ENCODE peak calls at places on chromosomes 7 and 10, in five cellular contexts. A is IMR-90; E is A549; B is CD4-positive, alpha-beta T cell; W is tibial nerve. D is an unnamed sample.

GRCh38 chr10:58412502-58412961 is 27.3 kb downstream of the TFAM start:
- DNase-seq in A (peak), E (peak), B (no peak), W (no peak), D (no peak)

GRCh38 chr10:102202386-102202785 is 23.7 kb upstream of the ELOVL3 start:
- DNase-seq in A (no peak), E (no peak), B (no peak), W (no peak), D (no peak)

GRCh38 chr7:138396251-138397070 is 63.6 kb upstream of the TRIM24 start:
- DNase-seq in A (no peak), E (peak), B (no peak), W (no peak), D (no peak)

GRCh38 chr10:109062371-109062770 is 860.9 kb downstream of the XPNPEP1 start:
- DNase-seq in A (peak), E (no peak), B (no peak), W (no peak), D (no peak)

GRCh38 chr7:27640914-27641570 is 21.6 kb downstream of the HIBADH start:
- DNase-seq in A (peak), E (peak), B (no peak), W (no peak), D (no peak)

GRCh38 chr7:128922496-128923410 is 12.2 kb upstream of the KCP start:
- DNase-seq in A (no peak), E (no peak), B (no peak), W (no peak), D (no peak)

GRCh38 chr10:76397210-76397881 is 965.9 kb downstream of the LRMDA start:
- DNase-seq in A (no peak), E (no peak), B (no peak), W (peak), D (no peak)

GRCh38 chr7:99393363-99394187 is 14.8 kb downstream of the PDAP1 start:
- DNase-seq in A (no peak), E (no peak), B (no peak), W (no peak), D (peak)

GRCh38 chr10:99560277-99561126 is 27.8 kb downstream of the NKX2-3 start:
- DNase-seq in A (peak), E (peak), B (peak), W (no peak), D (no peak)

GRCh38 chr7:50815138-50815537 is 32.4 kb upstream of the GRB10 start:
- DNase-seq in A (no peak), E (no peak), B (no peak), W (no peak), D (no peak)

GRCh38 chr7:65846008-65846570 is 26.8 kb upstream of the VKORC1L1 start:
- DNase-seq in A (no peak), E (no peak), B (no peak), W (no peak), D (no peak)

GRCh38 chr10:97314677-97315076 is 4.4 kb upstream of the FRAT1 start:
- DNase-seq in A (no peak), E (no peak), B (no peak), W (no peak), D (no peak)

GRCh38 chr10:91432175-91432574 is 22.0 kb downstream of the HECTD2 start:
- DNase-seq in A (no peak), E (no peak), B (no peak), W (no peak), D (no peak)

GRCh38 chr10:104117839-104118323 is 4.1 kb upstream of the SFR1 start:
- DNase-seq in A (peak), E (peak), B (no peak), W (no peak), D (no peak)

GRCh38 chr7:143323650-143324049 is 7.7 kb downstream of the CLCN1 start:
- DNase-seq in A (no peak), E (no peak), B (no peak), W (no peak), D (no peak)

GRCh38 chr7:143321242-143321641 is 5.3 kb downstream of the CLCN1 start:
- DNase-seq in A (no peak), E (no peak), B (no peak), W (no peak), D (no peak)

GRCh38 chr7:143322646-143323343 is 6.9 kb downstream of the CLCN1 start:
- DNase-seq in A (no peak), E (no peak), B (no peak), W (no peak), D (no peak)

GRCh38 chr7:143320620-143321019 is 4.7 kb downstream of the CLCN1 start:
- DNase-seq in A (no peak), E (no peak), B (no peak), W (no peak), D (no peak)

GRCh38 chr7:143321734-143322133 is 5.8 kb downstream of the CLCN1 start:
- DNase-seq in A (no peak), E (no peak), B (no peak), W (no peak), D (no peak)
- TF ChIP-seq CTCF in A (no peak), E (peak), B (no peak), W (no peak), D (peak)

GRCh38 chr7:141739250-141739649 is 1.1 kb downstream of the SSBP1 start:
- DNase-seq in A (no peak), E (no peak), B (no peak), W (no peak), D (no peak)
- H3K27ac ChIP-seq in A (no peak), E (peak), B (no peak), W (no peak), D (no peak)

DNA sequence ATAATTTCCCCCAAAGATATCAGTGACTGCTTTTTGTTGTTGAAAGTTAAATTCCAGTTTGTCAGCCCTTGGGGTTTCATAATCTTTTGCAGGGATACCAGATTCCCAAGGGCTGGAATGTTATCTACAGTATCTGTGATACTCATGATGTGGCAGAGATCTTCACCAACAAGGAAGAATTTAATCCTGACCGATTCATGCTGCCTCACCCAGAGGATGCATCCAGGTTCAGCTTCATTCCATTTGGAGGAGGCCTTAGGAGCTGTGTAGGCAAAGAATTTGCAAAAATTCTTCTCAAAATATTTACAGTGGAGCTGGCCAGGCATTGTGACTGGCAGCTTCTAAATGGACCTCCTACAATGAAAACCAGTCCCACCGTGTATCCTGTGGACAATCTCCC is 3.2 kb downstream of the CYP26A1 start:
- DNase-seq in A (no peak), E (no peak), B (no peak), W (no peak), D (no peak)
- TF ChIP-seq CTCF in A (no peak), E (no peak), B (no peak), W (no peak), D (no peak)

DNA sequence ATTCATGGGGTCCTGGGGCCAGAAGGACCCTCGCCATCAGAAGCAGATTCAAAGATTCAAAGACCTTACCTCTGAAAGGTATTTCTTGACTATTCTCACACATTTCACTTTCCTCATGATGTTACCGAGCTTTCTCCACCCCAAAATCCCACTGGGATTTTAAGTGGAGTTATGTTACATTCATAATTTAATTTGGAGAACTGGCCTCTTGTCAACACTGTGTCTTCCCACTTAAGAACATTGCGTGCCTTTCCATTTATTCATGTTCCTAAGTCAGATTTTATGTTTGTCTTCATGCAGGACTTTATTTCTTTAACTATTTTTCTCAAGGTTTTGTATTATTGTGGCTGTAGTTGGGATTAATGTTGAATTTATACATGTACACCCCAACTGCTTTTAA is 123.5 kb upstream of the BMPER start:
- DNase-seq in A (no peak), E (no peak), B (no peak), W (no peak), D (no peak)
- H3K27ac ChIP-seq in A (no peak), E (no peak), B (no peak), W (no peak), D (no peak)

GRCh38 chr10:14099885-14100284 is 230.8 kb downstream of the FRMD4A start:
- DNase-seq in A (no peak), E (no peak), B (no peak), W (no peak), D (no peak)

GRCh38 chr10:14089556-14090297 is 241.0 kb downstream of the FRMD4A start:
- DNase-seq in A (no peak), E (no peak), B (no peak), W (no peak), D (no peak)

GRCh38 chr10:14092749-14093148 is 238.0 kb downstream of the FRMD4A start:
- DNase-seq in A (no peak), E (no peak), B (no peak), W (no peak), D (no peak)

DNA sequence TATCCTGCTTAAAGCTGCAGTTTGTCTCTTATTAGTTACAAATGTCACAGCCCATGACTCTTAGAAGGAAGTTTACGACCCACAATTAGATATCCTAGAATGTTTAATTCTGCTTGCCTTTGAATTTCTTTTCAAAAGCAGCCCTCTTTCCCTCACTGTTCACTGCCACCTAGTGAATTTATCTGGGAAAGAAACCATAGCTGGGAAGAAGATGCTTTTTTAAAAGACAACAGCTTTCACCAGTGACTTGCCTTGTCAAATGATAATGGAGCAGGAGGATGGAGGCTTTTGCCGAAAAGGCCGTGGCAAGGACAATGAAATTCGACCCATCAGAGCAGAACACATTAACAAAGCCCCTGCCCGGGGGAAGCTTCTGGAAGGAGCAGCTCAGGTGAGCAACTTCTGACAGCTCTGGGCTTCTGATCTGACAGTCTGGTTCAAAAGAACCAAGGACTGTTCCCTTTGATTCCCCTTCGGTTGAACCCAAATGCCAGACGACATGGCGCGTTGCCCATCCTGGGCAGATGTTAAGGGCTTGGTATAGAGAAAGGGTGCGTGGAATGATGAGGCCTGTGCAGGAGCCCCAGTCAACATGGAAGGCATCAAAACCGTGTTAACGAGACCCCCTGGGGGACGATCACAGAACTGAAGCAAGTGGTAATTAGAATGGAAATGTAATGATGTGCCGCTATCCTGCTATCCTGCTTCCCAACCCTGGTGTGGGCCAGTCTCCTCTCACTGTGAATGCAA is 236.8 kb downstream of the FRMD4A start:
- DNase-seq in A (peak), E (peak), B (no peak), W (no peak), D (no peak)
- TF ChIP-seq CTCF in A (peak), E (peak), B (peak), W (peak), D (peak)